ENCODE peak calls at places on chromosomes 1 and 21, in seven cellular contexts. P is mesendoderm, W is IMR-90, D is trophoblast cell, K is neuronal stem cell, S is H9, J is H1. U is an unnamed sample.

GRCh38 chr21:29121759-29122158 is 8.7 kb upstream of the MAP3K7CL start:
- DNase-seq in P (no peak), S (no peak), W (no peak), D (no peak), J (no peak), K (no peak), U (no peak)

GRCh38 chr1:65417729-65418128 is 2.7 kb upstream of the LEPR start:
- DNase-seq in W (no peak), D (peak; percentile 30), K (no peak), S (no peak), P (no peak), J (no peak), U (no peak)

GRCh38 chr1:89512996-89513395 is 11.6 kb upstream of the LRRC8B start:
- DNase-seq in W (no peak), D (no peak), S (no peak), P (peak; percentile 6), J (no peak), K (no peak), U (no peak)

GRCh38 chr21:35811115-35811806 is 249.1 kb downstream of the SETD4 start:
- DNase-seq in D (peak; percentile 4), P (peak; percentile 22), S (peak; percentile 49), K (no peak), J (no peak), W (no peak), U (no peak)

GRCh38 chr1:47337350-47337749 is 3.8 kb downstream of the CMPK1 start:
- DNase-seq in P (no peak), D (no peak), J (no peak), S (no peak), W (no peak), K (no peak), U (no peak)

GRCh38 chr1:20119351-20119750 is at the start of gene PLA2G2D:
- DNase-seq in W (no peak), P (no peak), S (no peak), K (no peak), J (no peak), D (no peak), U (no peak)

GRCh38 chr1:194159941-194160340 is 973.5 kb upstream of the B3GALT2 start:
- DNase-seq in K (no peak), W (peak; percentile 10), D (no peak), J (no peak), S (no peak), P (peak; percentile 27), U (no peak)

GRCh38 chr1:229665912-229666558 is 40.0 kb downstream of the URB2 start:
- DNase-seq in W (no peak), S (no peak), J (no peak), K (no peak), D (no peak), P (no peak), U (no peak)

GRCh38 chr1:48203287-48203900 is 19.1 kb upstream of the SLC5A9 start:
- DNase-seq in K (peak; percentile 29), S (no peak), P (peak; percentile 55), W (peak; percentile 22), D (no peak), J (no peak), U (peak; percentile 34)

GRCh38 chr1:203669739-203670138 is 43.1 kb downstream of the ATP2B4 start:
- DNase-seq in D (no peak), J (no peak), K (no peak), S (no peak), W (peak; percentile 88), P (no peak), U (peak; percentile 77)

GRCh38 chr1:65050735-65051134 is 84.4 kb upstream of the JAK1 start:
- DNase-seq in D (no peak), K (no peak), W (no peak), S (no peak), P (no peak), J (no peak), U (no peak)

GRCh38 chr1:145963218-145964019 is 956 bp downstream of the ANKRD34A start:
- DNase-seq in P (peak; percentile 54), J (no peak), S (no peak), W (peak; percentile 85), D (peak; percentile 49), K (no peak), U (peak; percentile 70)

GRCh38 chr1:154807048-154807591 is 63.0 kb downstream of the KCNN3 start:
- DNase-seq in J (no peak), P (no peak), K (no peak), S (no peak), D (peak; percentile 43), W (no peak), U (no peak)

GRCh38 chr1:193417945-193418744 is 231.7 kb upstream of the B3GALT2 start:
- DNase-seq in W (peak; percentile 58), P (no peak), J (no peak), S (no peak), K (no peak), D (no peak), U (peak; percentile 65)

GRCh38 chr21:36429672-36430546 is 44.7 kb downstream of the CHAF1B start:
- DNase-seq in P (peak; percentile 95), D (peak; percentile 100), J (peak; percentile 54), W (peak; percentile 100), K (peak; percentile 56), S (peak; percentile 75), U (peak; percentile 99)

GRCh38 chr1:202643397-202644218 is 66.6 kb downstream of the SYT2 start:
- DNase-seq in S (no peak), P (peak; percentile 91), J (no peak), K (no peak), W (no peak), D (no peak), U (peak; percentile 18)

GRCh38 chr1:10074059-10074854 is 41.5 kb downstream of the UBE4B start:
- DNase-seq in K (no peak), J (no peak), W (peak; percentile 98), D (peak; percentile 47), S (no peak), P (peak; percentile 17), U (peak; percentile 98)

GRCh38 chr1:31626451-31627202 is 9.1 kb downstream of the HCRTR1 start:
- DNase-seq in D (peak; percentile 84), J (no peak), P (peak; percentile 24), K (no peak), S (peak; percentile 43), W (peak; percentile 29), U (peak; percentile 17)

GRCh38 chr1:199762567-199762966 is 264.9 kb upstream of the NR5A2 start:
- DNase-seq in K (no peak), P (no peak), D (no peak), J (no peak), S (no peak), W (no peak), U (no peak)

GRCh38 chr1:180504186-180504585 is 1.8 kb upstream of the ACBD6 start:
- DNase-seq in D (no peak), P (no peak), K (no peak), J (no peak), S (no peak), W (peak; percentile 76), U (peak; percentile 25)

GRCh38 chr1:235720544-235720943 is 71.0 kb upstream of the GNG4 start:
- DNase-seq in W (peak; percentile 67), P (no peak), J (no peak), K (no peak), S (no peak), D (no peak), U (no peak)

GRCh38 chr1:205319081-205320018 is 2.2 kb downstream of the NUAK2 start:
- DNase-seq in P (no peak), W (peak; percentile 78), D (no peak), S (no peak), J (no peak), K (no peak), U (peak; percentile 85)

GRCh38 chr1:47951545-47952235 is 45.5 kb downstream of the TRABD2B start:
- DNase-seq in W (no peak), J (no peak), P (peak; percentile 29), D (no peak), S (peak; percentile 36), K (no peak), U (no peak)

GRCh38 chr1:154170547-154171221 is 15.8 kb upstream of the NUP210L start:
- DNase-seq in K (no peak), W (no peak), S (no peak), J (no peak), D (no peak), P (no peak), U (no peak)

GRCh38 chr1:145962157-145963102 is 1.9 kb downstream of the ANKRD34A start:
- DNase-seq in J (no peak), D (no peak), W (no peak), P (peak; percentile 25), S (no peak), K (no peak), U (peak; percentile 43)

GRCh38 chr1:170402451-170403311 is 129.3 kb upstream of the GORAB start:
- DNase-seq in W (no peak), K (no peak), S (no peak), P (no peak), J (no peak), D (no peak), U (peak; percentile 26)
- H2AK5ac ChIP-seq in W (no peak overlapping the region), K (no peak overlapping the region), S (no peak overlapping the region), P (no peak overlapping the region), J (no peak overlapping the region), D (no peak overlapping the region), U (no peak overlapping the region)

GRCh38 chr1:77354996-77355395 is 73.2 kb downstream of the AK5 start:
- DNase-seq in K (no peak), D (no peak), W (no peak), P (no peak), S (no peak), J (no peak), U (no peak)
- H2AK5ac ChIP-seq in K (no peak overlapping the region), D (no peak overlapping the region), W (no peak overlapping the region), P (no peak overlapping the region), S (no peak overlapping the region), J (no peak overlapping the region), U (no peak overlapping the region)

GRCh38 chr1:106843505-106843904 is 213.0 kb upstream of the PRMT6 start:
- DNase-seq in K (no peak), S (no peak), J (no peak), W (no peak), D (no peak), P (no peak), U (no peak)
- H2AK5ac ChIP-seq in K (no peak overlapping the region), S (no peak overlapping the region), J (no peak overlapping the region), W (no peak overlapping the region), D (no peak overlapping the region), P (no peak overlapping the region), U (no peak overlapping the region)

GRCh38 chr1:156150107-156151000 is 3.0 kb upstream of the SEMA4A start:
- DNase-seq in W (no peak), P (no peak), D (no peak), S (no peak), J (no peak), K (peak; percentile 58), U (peak; percentile 65)

GRCh38 chr1:156153362-156153761 is at the start of gene SEMA4A:
- DNase-seq in K (no peak), S (no peak), P (no peak), W (no peak), J (no peak), D (peak; percentile 61), U (peak; percentile 29)

GRCh38 chr1:156151093-156151688 is 2.2 kb upstream of the SEMA4A start:
- DNase-seq in W (peak; percentile 62), P (no peak), D (peak; percentile 67), K (no peak), S (no peak), J (no peak), U (peak; percentile 76)

GRCh38 chr1:156154317-156154749 is 948 bp downstream of the SEMA4A start:
- DNase-seq in K (no peak), D (no peak), P (no peak), J (no peak), S (no peak), W (no peak), U (peak; percentile 50)

DNA sequence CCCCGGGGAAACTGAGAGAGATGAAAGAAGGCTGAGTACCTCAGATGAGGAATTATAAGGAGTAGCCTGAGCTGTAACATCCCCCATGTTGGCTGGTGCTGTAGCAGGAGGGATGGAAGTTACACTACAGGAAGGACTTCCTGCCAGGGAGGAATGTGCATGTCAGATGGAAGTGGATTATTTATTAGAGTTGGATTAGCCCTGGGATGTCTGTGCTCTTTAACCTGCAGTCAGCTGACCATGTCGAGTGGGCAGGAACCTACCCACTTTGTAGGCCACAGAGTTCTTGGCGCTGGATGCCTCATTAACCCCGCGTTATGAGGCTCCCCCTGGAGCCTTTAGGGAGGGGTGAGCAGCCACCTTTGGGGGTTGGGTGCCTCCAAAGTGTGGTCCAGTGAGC is 757 bp upstream of the SEMA4A start:
- DNase-seq in W (no peak), S (no peak), P (no peak), D (no peak), K (no peak), J (no peak), U (peak; percentile 46)
- H2AK5ac ChIP-seq in W (no peak overlapping the region), S (no peak overlapping the region), P (peak overlapping the region; percentile 20), D (no peak overlapping the region), K (no peak overlapping the region), J (no peak overlapping the region), U (no peak overlapping the region)

U was measured in mesenchymal stem cell.